ENCODE peak calls at places on chromosomes 13 and 19, in eight cellular contexts. F is Panc1, W is GM23338, V is upper lobe of left lung, N is GM12878, Y is HCT116, M is HepG2, T is K562. I is an unnamed sample.
A peak's percentile ranks its signal among the peaks of the same experiment; 100 is the strongest.

GRCh38 chr19:33962161-33962560 is 165.5 kb downstream of the KCTD15 start:
- ATAC-seq in F (no peak), W (no peak), V (no peak), N (no peak), Y (no peak), M (no peak), T (no peak), I (no peak)

GRCh38 chr13:109253316-109253715 is 533.1 kb downstream of the IRS2 start:
- ATAC-seq in F (peak; percentile 44), W (no peak), V (no peak), N (no peak), Y (no peak), M (no peak), T (no peak), I (no peak)

GRCh38 chr13:99501952-99502310 is 659 bp downstream of the TM9SF2 start:
- ATAC-seq in F (no peak), W (no peak), V (peak; percentile 23), N (peak; percentile 4), Y (no peak), M (peak; percentile 9), T (peak; percentile 27), I (no peak)

GRCh38 chr13:42593719-42594012 is 19.7 kb downstream of the TNFSF11 start:
- ATAC-seq in F (no peak), W (peak; percentile 65), V (no peak), N (no peak), Y (no peak), M (no peak), T (no peak), I (no peak)

GRCh38 chr19:19261350-19262189 is 11.5 kb downstream of the TM6SF2 start:
- ATAC-seq in F (no peak), W (peak; percentile 67), V (peak; percentile 14), N (no peak), Y (no peak), M (no peak), T (peak; percentile 29), I (no peak)

GRCh38 chr19:58351558-58351878 is 1.8 kb downstream of the A1BG start:
- ATAC-seq in F (no peak), W (no peak), V (no peak), N (no peak), Y (no peak), M (no peak), T (no peak), I (no peak)

GRCh38 chr13:25806304-25806974 is 245.4 kb downstream of the SHISA2 start:
- ATAC-seq in F (no peak), W (no peak), V (no peak), N (peak; percentile 66), Y (no peak), M (no peak), T (no peak), I (no peak)

GRCh38 chr13:29924951-29925350 is 74.5 kb upstream of the UBL3 start:
- ATAC-seq in F (no peak), W (no peak), V (no peak), N (no peak), Y (no peak), M (peak; percentile 11), T (no peak), I (no peak)

GRCh38 chr13:46783504-46783903 is 13.5 kb downstream of the ESD start:
- ATAC-seq in F (no peak), W (no peak), V (no peak), N (no peak), Y (no peak), M (no peak), T (no peak), I (no peak)

GRCh38 chr19:17302391-17303166 is 646 bp downstream of the ABHD8 start:
- ATAC-seq in F (no peak), W (peak; percentile 9), V (peak; percentile 2), N (no peak), Y (no peak), M (peak; percentile 3), T (no peak), I (no peak)

GRCh38 chr19:45497791-45498190 is 452 bp upstream of the PPM1N start:
- ATAC-seq in F (no peak), W (peak; percentile 2), V (no peak), N (no peak), Y (no peak), M (no peak), T (no peak), I (no peak)
- H3K4me1 ChIP-seq in F (peaks cover 3% of the 10 kb centered on the region), W (peaks cover 19% of the 10 kb centered on the region), V (peaks cover 45% of the 10 kb centered on the region), N (peaks cover 30% of the 10 kb centered on the region), Y (peaks cover 45% of the 10 kb centered on the region), M (peaks cover 48% of the 10 kb centered on the region), T (peaks cover 74% of the 10 kb centered on the region), I (no peaks in the 10 kb centered on the region)

GRCh38 chr19:49590971-49591730 is at the start of gene PRR12:
- ATAC-seq in F (peak; percentile 29), W (peak; percentile 21), V (peak; percentile 79), N (peak; percentile 52), Y (peak; percentile 6), M (peak; percentile 56), T (peak; percentile 52), I (peak; percentile 29)
- TF ChIP-seq POLR2AphosphoS5 in F (no peak), W (no peak), V (no peak), N (no peak), Y (peak; percentile 63), M (peak; percentile 71), T (peak; percentile 32), I (no peak)

GRCh38 chr13:102563267-102563666 is 33.5 kb upstream of the TPP2 start:
- ATAC-seq in F (no peak), W (no peak), V (no peak), N (no peak), Y (no peak), M (no peak), T (no peak), I (no peak)
- H3K27ac ChIP-seq in F (no peak overlapping the region), W (no peak overlapping the region), V (no peak overlapping the region), N (no peak overlapping the region), Y (no peak overlapping the region), M (no peak overlapping the region), T (no peak overlapping the region), I (no peak overlapping the region)

DNA sequence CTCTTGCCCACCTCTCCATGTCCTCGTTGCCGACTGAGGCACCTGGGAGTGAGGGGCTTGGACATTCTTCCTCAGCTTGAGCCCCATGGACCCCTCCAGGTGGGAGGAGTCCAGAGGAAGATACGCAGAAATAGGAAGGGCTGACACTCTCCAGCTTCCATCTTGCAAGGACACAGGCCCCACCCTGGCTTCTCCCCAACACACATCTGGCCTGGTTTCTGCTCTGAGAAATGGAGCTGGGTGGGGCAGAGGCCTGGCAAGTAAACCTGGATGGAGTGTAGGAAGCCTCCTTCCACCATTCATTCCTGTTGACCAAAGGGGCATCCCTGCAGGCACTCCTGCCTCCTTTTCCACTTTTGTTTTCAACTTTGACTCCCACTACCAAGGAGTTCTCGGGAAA is 50.5 kb downstream of the NFIX start:
- ATAC-seq in F (no peak), W (no peak), V (no peak), N (no peak), Y (no peak), M (no peak), T (no peak), I (no peak)
- H3K4me1 ChIP-seq in F (peaks cover 42% of the 10 kb centered on the region), W (peaks cover 3% of the 10 kb centered on the region), V (peaks cover 46% of the 10 kb centered on the region), N (no peaks in the 10 kb centered on the region), Y (peaks cover 22% of the 10 kb centered on the region), M (peaks cover 30% of the 10 kb centered on the region), T (peaks cover 4% of the 10 kb centered on the region), I (peaks cover 41% of the 10 kb centered on the region)

DNA sequence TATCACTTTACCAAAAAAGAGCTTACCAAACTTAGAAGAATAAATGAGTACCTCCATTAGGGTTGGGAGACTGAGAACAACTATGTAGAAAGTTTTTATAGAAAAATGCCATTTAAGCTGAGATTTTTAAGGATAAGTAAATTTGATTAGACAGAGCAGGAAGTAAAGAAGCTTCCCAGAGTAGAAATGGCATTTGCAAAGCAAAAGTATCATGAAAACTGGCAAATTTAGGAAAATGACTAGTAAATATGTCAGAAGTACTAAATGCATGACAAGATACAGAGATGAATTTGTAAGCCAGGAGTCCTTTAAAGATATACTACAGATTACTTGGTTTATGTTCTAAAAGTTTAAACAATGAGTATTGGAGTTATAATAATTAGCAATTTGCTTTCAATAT is 2581.8 kb downstream of the PCDH9 start:
- ATAC-seq in F (no peak), W (no peak), V (no peak), N (no peak), Y (no peak), M (no peak), T (no peak), I (no peak)
- TF ChIP-seq POLR2AphosphoS5 in F (no peak), W (no peak), V (no peak), N (no peak), Y (no peak), M (no peak), T (no peak), I (no peak)

GRCh38 chr13:89902223-89902622 is 1445.3 kb upstream of the MIR17HG start:
- ATAC-seq in F (no peak), W (no peak), V (no peak), N (no peak), Y (no peak), M (no peak), T (no peak), I (no peak)

GRCh38 chr13:89900104-89900760 is 1447.3 kb upstream of the MIR17HG start:
- ATAC-seq in F (no peak), W (no peak), V (peak; percentile 53), N (no peak), Y (no peak), M (peak; percentile 70), T (no peak), I (no peak)

GRCh38 chr13:89899302-89900103 is 1448.0 kb upstream of the MIR17HG start:
- ATAC-seq in F (no peak), W (no peak), V (no peak), N (no peak), Y (no peak), M (peak; percentile 90), T (no peak), I (no peak)

GRCh38 chr13:89903115-89903514 is 1444.4 kb upstream of the MIR17HG start:
- ATAC-seq in F (no peak), W (no peak), V (no peak), N (no peak), Y (no peak), M (no peak), T (no peak), I (no peak)

GRCh38 chr13:89897681-89898080 is 1449.8 kb upstream of the MIR17HG start:
- ATAC-seq in F (no peak), W (no peak), V (no peak), N (peak; percentile 99), Y (no peak), M (no peak), T (no peak), I (no peak)
- H3K27ac ChIP-seq in F (no peak overlapping the region), W (no peak overlapping the region), V (no peak overlapping the region), N (no peak overlapping the region), Y (no peak overlapping the region), M (no peak overlapping the region), T (no peak overlapping the region), I (no peak overlapping the region)

GRCh38 chr13:110317496-110318195 is 10.6 kb downstream of the COL4A2 start:
- ATAC-seq in F (no peak), W (no peak), V (no peak), N (no peak), Y (no peak), M (no peak), T (no peak), I (no peak)
- H3K4me1 ChIP-seq in F (no peaks in the 10 kb centered on the region), W (peaks cover 7% of the 10 kb centered on the region), V (peaks cover 47% of the 10 kb centered on the region), N (no peaks in the 10 kb centered on the region), Y (peaks cover 22% of the 10 kb centered on the region), M (no peaks in the 10 kb centered on the region), T (no peaks in the 10 kb centered on the region), I (peaks cover 55% of the 10 kb centered on the region)